ENCODE peak calls at places on chromosome 1, in four cellular contexts. N is NCI-H345; G is activated naive CD8-positive, alpha-beta T cell treated with anti-CD3 and anti-CD28 coated beads, Interleukin-2, amount 50 U/mL, for 24 hours; W is left lobe of liver. X is an unnamed sample.

GRCh38 chr1:78839704-78840277 is 166.7 kb downstream of the ADGRL4 start:
- DNase-seq in N (peak), G (peak), W (no peak), X (peak)

GRCh38 chr1:85587846-85588245 is 7.3 kb downstream of the CCN1 start:
- DNase-seq in W (no peak), G (no peak), N (no peak), X (no peak)

GRCh38 chr1:111267801-111268508 is 22.7 kb upstream of the CHIA start:
- DNase-seq in W (peak), N (no peak), G (no peak), X (no peak)

GRCh38 chr1:107625405-107626029 is 339.5 kb downstream of the VAV3 start:
- DNase-seq in N (no peak), G (no peak), W (no peak), X (no peak)

GRCh38 chr1:54882483-54882882 is 4.5 kb downstream of the DHCR24 start:
- DNase-seq in G (no peak), W (no peak), N (peak), X (no peak)

GRCh38 chr1:231724876-231725647 is 98.5 kb downstream of the DISC1 start:
- DNase-seq in G (peak), N (peak), W (no peak), X (peak)

GRCh38 chr1:150165622-150166612 is 16.2 kb downstream of the PLEKHO1 start:
- DNase-seq in G (peak), W (no peak), N (peak), X (peak)

GRCh38 chr1:240399381-240399780 is 212.6 kb downstream of the GREM2 start:
- DNase-seq in W (no peak), N (no peak), G (no peak), X (peak)

GRCh38 chr1:64966158-64966963 is at the start of gene JAK1:
- DNase-seq in G (peak), W (peak), N (peak), X (peak)

GRCh38 chr1:153919879-153920852 is 2.6 kb downstream of the GATAD2B start:
- DNase-seq in G (no peak), W (no peak), N (no peak), X (no peak)

GRCh38 chr1:148372731-148373130 is 110.4 kb downstream of the PPIAL4G start:
- DNase-seq in W (no peak), N (no peak), G (peak), X (no peak)

GRCh38 chr1:171805395-171806115 is 24.1 kb downstream of the METTL13 start:
- DNase-seq in G (no peak), W (no peak), N (no peak), X (no peak)

GRCh38 chr1:17301767-17302166 is 6.2 kb upstream of the PADI4 start:
- DNase-seq in N (no peak), G (no peak), W (no peak), X (no peak)

GRCh38 chr1:64183380-64183984 is 19.9 kb upstream of the UBE2U start:
- DNase-seq in W (no peak), G (no peak), N (peak), X (no peak)